ENCODE peak calls at places on chromosomes 5 and 9, in nine cellular contexts. Y, I, O, M, K, X, D, J and Z are unnamed samples.

GRCh38 chr5:98468188-98468869 is 305.1 kb upstream of the RGMB start:
- DNase-seq in K (no peak), O (no peak), Y (no peak), M (no peak), I (peak; percentile 91), X (no peak), D (no peak), J (peak; percentile 93), Z (peak; percentile 79)

GRCh38 chr5:152505442-152506042 is 100.5 kb upstream of the NMUR2 start:
- DNase-seq in K (peak; percentile 75), I (peak; percentile 59), X (peak; percentile 41), J (peak; percentile 33), O (peak; percentile 64), M (no peak), Y (no peak), D (no peak), Z (peak; percentile 45)

GRCh38 chr9:125513634-125514413 is 193.2 kb downstream of the MAPKAP1 start:
- DNase-seq in X (peak; percentile 75), I (peak; percentile 83), D (no peak), J (peak; percentile 91), Y (peak; percentile 68), O (peak; percentile 80), K (no peak), M (no peak), Z (peak; percentile 92)

GRCh38 chr9:14433293-14433818 is 119.4 kb upstream of the NFIB start:
- DNase-seq in M (no peak), J (peak; percentile 32), K (no peak), X (no peak), O (no peak), Y (no peak), I (no peak), D (no peak), Z (peak; percentile 26)

GRCh38 chr9:6564370-6564769 is 81.2 kb downstream of the GLDC start:
- DNase-seq in O (no peak), D (no peak), J (peak; percentile 64), M (no peak), X (no peak), Y (no peak), K (no peak), I (no peak), Z (peak; percentile 3)

GRCh38 chr9:15764131-15764530 is 211.3 kb downstream of the CCDC171 start:
- DNase-seq in I (no peak), D (no peak), M (no peak), X (no peak), K (no peak), Y (no peak), O (no peak), J (no peak), Z (no peak)

GRCh38 chr9:89048611-89049010 is 57.3 kb downstream of the S1PR3 start:
- DNase-seq in O (no peak), M (no peak), X (no peak), D (no peak), Y (no peak), K (no peak), I (no peak), J (no peak), Z (no peak)

GRCh38 chr9:134007150-134007549 is 15.0 kb upstream of the VAV2 start:
- DNase-seq in I (no peak), X (no peak), M (no peak), Y (no peak), D (no peak), K (no peak), J (no peak), O (no peak), Z (no peak)

GRCh38 chr5:116466740-116467139 is 107.9 kb downstream of the SEMA6A start:
- DNase-seq in Y (no peak), K (no peak), I (no peak), M (no peak), O (no peak), X (no peak), D (no peak), J (no peak), Z (no peak)

GRCh38 chr5:16957305-16958165 is 21.4 kb upstream of the MYO10 start:
- DNase-seq in D (no peak), O (no peak), J (peak; percentile 99), K (no peak), Y (no peak), X (no peak), I (peak; percentile 97), M (no peak), Z (peak; percentile 60)

GRCh38 chr5:129945031-129945430 is 40.8 kb downstream of the CHSY3 start:
- DNase-seq in D (no peak), J (peak; percentile 76), X (no peak), K (peak; percentile 5), I (peak; percentile 48), Y (no peak), O (no peak), M (no peak), Z (peak; percentile 74)

GRCh38 chr5:38023799-38024198 is 184.0 kb upstream of the GDNF start:
- DNase-seq in I (peak; percentile 6), Y (no peak), J (no peak), X (no peak), K (no peak), O (no peak), D (no peak), M (no peak), Z (peak; percentile 6)

GRCh38 chr9:15606667-15607472 is 54.0 kb downstream of the CCDC171 start:
- DNase-seq in Y (no peak), J (peak; percentile 12), I (peak; percentile 45), M (no peak), K (peak; percentile 51), O (peak; percentile 8), X (no peak), D (no peak), Z (peak; percentile 57)

GRCh38 chr5:96297867-96298266 is 135.2 kb downstream of the PCSK1 start:
- DNase-seq in D (no peak), K (no peak), O (peak; percentile 7), I (peak; percentile 74), Y (no peak), M (no peak), X (no peak), J (peak; percentile 96), Z (peak; percentile 100)

GRCh38 chr9:124492818-124493217 is 14.4 kb downstream of the NR5A1 start:
- DNase-seq in M (no peak), D (no peak), I (no peak), O (no peak), X (no peak), K (no peak), J (no peak), Y (no peak), Z (no peak)

DNA sequence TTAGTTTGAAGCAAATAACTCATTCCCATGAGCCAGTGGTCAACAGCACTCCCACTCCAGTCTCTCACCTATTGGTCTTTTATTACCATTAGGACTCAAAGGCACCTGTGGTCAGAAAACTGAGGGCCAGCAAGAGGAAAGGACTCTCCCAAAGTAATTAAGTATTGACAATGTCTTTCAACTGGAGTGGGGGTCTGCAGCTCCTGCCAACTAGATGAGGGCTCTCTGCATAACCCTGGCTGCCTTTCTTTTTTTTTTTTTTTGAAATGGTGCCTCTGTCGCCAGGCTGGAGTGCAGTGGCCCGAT is 577 bp upstream of the CDK5RAP2 start:
- DNase-seq in K (no peak), J (no peak), O (no peak), X (no peak), Y (no peak), M (no peak), D (no peak), I (no peak), Z (no peak)
- H3K4me3 ChIP-seq in K (no peak overlapping the region), J (peak overlapping the region; percentile 33), O (no peak overlapping the region), X (peak overlapping the region; percentile 79), Y (peak overlapping the region; percentile 91), M (peak overlapping the region; percentile 99), D (peak overlapping the region; percentile 88), I (peak overlapping the region; percentile 3), Z (no peak overlapping the region)

GRCh38 chr5:132426525-132427138 is 57.1 kb downstream of the SLC22A5 start:
- DNase-seq in O (peak; percentile 91), K (no peak), M (peak; percentile 93), I (peak; percentile 91), X (peak; percentile 78), J (peak; percentile 97), Y (peak; percentile 90), D (no peak), Z (peak; percentile 96)
- TF ChIP-seq CTCF in O (peak; percentile 51), K (peak; percentile 72), M (no peak), I (peak; percentile 51), X (peak; percentile 44), J (peak; percentile 56), Y (peak; percentile 36), D (peak; percentile 18), Z (peak; percentile 75)

GRCh38 chr9:10144336-10144735 is 468.5 kb downstream of the PTPRD start:
- DNase-seq in M (no peak), I (no peak), K (peak; percentile 68), D (no peak), J (no peak), O (no peak), Y (no peak), X (no peak), Z (no peak)
- H3K4me3 ChIP-seq in M (no peak overlapping the region), I (no peak overlapping the region), K (no peak overlapping the region), D (no peak overlapping the region), J (no peak overlapping the region), O (no peak overlapping the region), Y (no peak overlapping the region), X (no peak overlapping the region), Z (no peak overlapping the region)

GRCh38 chr9:37104183-37104889 is 16.0 kb upstream of the ZCCHC7 start:
- DNase-seq in X (peak; percentile 9), M (no peak), J (peak; percentile 76), O (peak; percentile 67), K (no peak), Y (no peak), I (peak; percentile 87), D (no peak), Z (peak; percentile 63)

GRCh38 chr9:37100317-37100716 is 20.1 kb upstream of the ZCCHC7 start:
- DNase-seq in J (peak; percentile 40), O (no peak), Y (no peak), I (peak; percentile 71), M (no peak), K (no peak), X (peak; percentile 29), D (no peak), Z (no peak)

GRCh38 chr9:37105169-37105750 is 15.1 kb upstream of the ZCCHC7 start:
- DNase-seq in I (no peak), D (no peak), J (no peak), X (no peak), O (no peak), K (no peak), M (no peak), Y (no peak), Z (peak; percentile 26)

GRCh38 chr9:37100750-37101149 is 19.6 kb upstream of the ZCCHC7 start:
- DNase-seq in M (no peak), K (no peak), D (no peak), O (no peak), J (no peak), I (no peak), Y (no peak), X (no peak), Z (no peak)

GRCh38 chr9:37102476-37102875 is 17.9 kb upstream of the ZCCHC7 start:
- DNase-seq in X (no peak), K (no peak), O (no peak), D (no peak), Y (no peak), M (no peak), I (no peak), J (no peak), Z (no peak)
- TF ChIP-seq CTCF in X (no peak), K (no peak), O (no peak), D (no peak), Y (no peak), M (no peak), I (no peak), J (no peak), Z (no peak)